ENCODE peak calls at places on chromosomes 11 and 22, in six cellular contexts. One of them, this sample, is unnamed.

GRCh38 chr22:49996532-49997220 is 15.9 kb downstream of the IL17REL start:
- DNase-seq in iPS-NIHi11: no peak
- DNase-seq in MV-4-11: no peak
- DNase-seq in NCI-H1417: no peak
- DNase-seq in cardiac muscle cell: no peak
- DNase-seq in activated T-helper 1 cell treated with Interleukin-2 at 50 U/mL for 16 hours: no peak
- DNase-seq in this sample: peak

GRCh38 chr11:72038491-72038890 is 39.8 kb downstream of the IL18BP start:
- DNase-seq in MV-4-11: no peak
- DNase-seq in cardiac muscle cell: peak
- DNase-seq in iPS-NIHi11: no peak
- DNase-seq in activated T-helper 1 cell treated with Interleukin-2 at 50 U/mL for 16 hours: no peak
- DNase-seq in NCI-H1417: no peak
- DNase-seq in this sample: peak

GRCh38 chr11:35404397-35404775 is 15.0 kb downstream of the SLC1A2 start:
- DNase-seq in iPS-NIHi11: peak
- DNase-seq in NCI-H1417: peak
- DNase-seq in cardiac muscle cell: peak
- DNase-seq in MV-4-11: peak
- DNase-seq in activated T-helper 1 cell treated with Interleukin-2 at 50 U/mL for 16 hours: no peak
- DNase-seq in this sample: no peak

GRCh38 chr11:88178211-88178610 is 3.0 kb upstream of the RAB38 start:
- DNase-seq in NCI-H1417: no peak
- DNase-seq in iPS-NIHi11: no peak
- DNase-seq in MV-4-11: no peak
- DNase-seq in activated T-helper 1 cell treated with Interleukin-2 at 50 U/mL for 16 hours: no peak
- DNase-seq in cardiac muscle cell: peak
- DNase-seq in this sample: no peak

GRCh38 chr11:102197759-102198158 is 87.5 kb downstream of the YAP1 start:
- DNase-seq in cardiac muscle cell: peak
- DNase-seq in NCI-H1417: no peak
- DNase-seq in iPS-NIHi11: peak
- DNase-seq in MV-4-11: no peak
- DNase-seq in activated T-helper 1 cell treated with Interleukin-2 at 50 U/mL for 16 hours: no peak
- DNase-seq in this sample: no peak

GRCh38 chr22:44925465-44926123 is 84.2 kb downstream of the PHF21B start:
- DNase-seq in iPS-NIHi11: no peak
- DNase-seq in MV-4-11: no peak
- DNase-seq in NCI-H1417: no peak
- DNase-seq in activated T-helper 1 cell treated with Interleukin-2 at 50 U/mL for 16 hours: no peak
- DNase-seq in cardiac muscle cell: no peak
- DNase-seq in this sample: peak

GRCh38 chr22:30214703-30215405 is 31.7 kb downstream of the LIF start:
- DNase-seq in MV-4-11: no peak
- DNase-seq in cardiac muscle cell: no peak
- DNase-seq in NCI-H1417: peak
- DNase-seq in iPS-NIHi11: no peak
- DNase-seq in activated T-helper 1 cell treated with Interleukin-2 at 50 U/mL for 16 hours: no peak
- DNase-seq in this sample: peak

GRCh38 chr22:47337161-47337621 is 574.7 kb downstream of the TBC1D22A start:
- DNase-seq in activated T-helper 1 cell treated with Interleukin-2 at 50 U/mL for 16 hours: no peak
- DNase-seq in MV-4-11: peak
- DNase-seq in cardiac muscle cell: peak
- DNase-seq in NCI-H1417: no peak
- DNase-seq in iPS-NIHi11: no peak
- DNase-seq in this sample: no peak

GRCh38 chr11:1260023-1260501 is 37.2 kb downstream of the MUC5B start:
- DNase-seq in cardiac muscle cell: peak
- DNase-seq in iPS-NIHi11: peak
- DNase-seq in NCI-H1417: no peak
- DNase-seq in MV-4-11: no peak
- DNase-seq in activated T-helper 1 cell treated with Interleukin-2 at 50 U/mL for 16 hours: no peak
- DNase-seq in this sample: no peak

GRCh38 chr11:68974421-68975194 is 6.2 kb downstream of the MRGPRD start:
- DNase-seq in iPS-NIHi11: peak
- DNase-seq in NCI-H1417: peak
- DNase-seq in MV-4-11: no peak
- DNase-seq in cardiac muscle cell: no peak
- DNase-seq in activated T-helper 1 cell treated with Interleukin-2 at 50 U/mL for 16 hours: no peak
- DNase-seq in this sample: peak

GRCh38 chr11:105181521-105181920 is 42.0 kb upstream of the CARD18 start:
- DNase-seq in MV-4-11: peak
- DNase-seq in cardiac muscle cell: peak
- DNase-seq in NCI-H1417: no peak
- DNase-seq in activated T-helper 1 cell treated with Interleukin-2 at 50 U/mL for 16 hours: no peak
- DNase-seq in iPS-NIHi11: no peak
- DNase-seq in this sample: no peak

GRCh38 chr11:104967493-104968364 is 645 bp downstream of the CASP4 start:
- DNase-seq in iPS-NIHi11: no peak
- DNase-seq in MV-4-11: no peak
- DNase-seq in cardiac muscle cell: peak
- DNase-seq in activated T-helper 1 cell treated with Interleukin-2 at 50 U/mL for 16 hours: no peak
- DNase-seq in NCI-H1417: no peak
- DNase-seq in this sample: no peak

GRCh38 chr11:112786196-112786595 is 175.0 kb upstream of the NCAM1 start:
- DNase-seq in cardiac muscle cell: no peak
- DNase-seq in activated T-helper 1 cell treated with Interleukin-2 at 50 U/mL for 16 hours: no peak
- DNase-seq in MV-4-11: no peak
- DNase-seq in NCI-H1417: no peak
- DNase-seq in iPS-NIHi11: no peak
- DNase-seq in this sample: no peak

GRCh38 chr11:12164061-12165014 is 53.9 kb downstream of the MICAL2 start:
- DNase-seq in iPS-NIHi11: no peak
- DNase-seq in cardiac muscle cell: peak
- DNase-seq in activated T-helper 1 cell treated with Interleukin-2 at 50 U/mL for 16 hours: no peak
- DNase-seq in MV-4-11: peak
- DNase-seq in NCI-H1417: peak
- DNase-seq in this sample: no peak

GRCh38 chr22:41917906-41918791 is 3.3 kb upstream of the SHISA8 start:
- DNase-seq in cardiac muscle cell: peak
- DNase-seq in iPS-NIHi11: no peak
- DNase-seq in NCI-H1417: no peak
- DNase-seq in MV-4-11: peak
- DNase-seq in activated T-helper 1 cell treated with Interleukin-2 at 50 U/mL for 16 hours: no peak
- DNase-seq in this sample: peak

GRCh38 chr11:94058630-94059029 is 37.5 kb downstream of the HEPHL1 start:
- DNase-seq in iPS-NIHi11: no peak
- DNase-seq in NCI-H1417: no peak
- DNase-seq in activated T-helper 1 cell treated with Interleukin-2 at 50 U/mL for 16 hours: no peak
- DNase-seq in cardiac muscle cell: no peak
- DNase-seq in MV-4-11: no peak
- DNase-seq in this sample: no peak

GRCh38 chr11:62602141-62603071 is 741 bp upstream of the MTA2 start:
- DNase-seq in cardiac muscle cell: peak
- DNase-seq in MV-4-11: peak
- DNase-seq in NCI-H1417: peak
- DNase-seq in iPS-NIHi11: peak
- DNase-seq in activated T-helper 1 cell treated with Interleukin-2 at 50 U/mL for 16 hours: no peak
- DNase-seq in this sample: peak

GRCh38 chr11:5136246-5136645 is 1.9 kb downstream of the OR52A5 start:
- DNase-seq in activated T-helper 1 cell treated with Interleukin-2 at 50 U/mL for 16 hours: no peak
- DNase-seq in cardiac muscle cell: no peak
- DNase-seq in NCI-H1417: no peak
- DNase-seq in iPS-NIHi11: no peak
- DNase-seq in MV-4-11: no peak
- DNase-seq in this sample: no peak